ENCODE peak calls at places on chromosome 3, in nine cellular contexts. R, A, M, B, N, I, Z, V and T are unnamed samples.

GRCh38 chr3:14377838-14378169 is 24.6 kb upstream of the SLC6A6 start:
- DNase-seq in R (no peak), I (no peak), V (no peak), M (no peak), A (no peak), Z (no peak), N (no peak), B (peak), T (no peak)

GRCh38 chr3:27354588-27355203 is 14.5 kb downstream of the NEK10 start:
- DNase-seq in V (no peak), N (no peak), I (no peak), M (no peak), Z (no peak), R (no peak), A (no peak), B (no peak), T (no peak)

GRCh38 chr3:10017636-10018292 is 8.5 kb upstream of the FANCD2 start:
- DNase-seq in M (no peak), Z (no peak), R (no peak), N (no peak), A (no peak), B (no peak), I (no peak), V (no peak), T (no peak)

GRCh38 chr3:12924437-12924836 is 83.1 kb upstream of the RPL32 start:
- DNase-seq in Z (no peak), A (no peak), R (no peak), I (no peak), V (no peak), N (no peak), B (peak), M (no peak), T (no peak)

GRCh38 chr3:139264375-139264774 is 79.4 kb upstream of the MRPS22 start:
- DNase-seq in N (no peak), A (no peak), V (no peak), Z (no peak), I (no peak), M (no peak), R (no peak), B (no peak), T (no peak)

GRCh38 chr3:193928354-193929209 is 207.4 kb upstream of the HES1 start:
- DNase-seq in Z (no peak), M (no peak), B (no peak), I (no peak), N (no peak), V (no peak), R (no peak), A (no peak), T (no peak)

GRCh38 chr3:146682176-146682575 is 77.0 kb upstream of the PLSCR5 start:
- DNase-seq in A (no peak), R (no peak), B (no peak), M (peak), Z (no peak), N (no peak), I (no peak), V (no peak), T (no peak)

GRCh38 chr3:168981396-168981795 is 682.1 kb downstream of the MECOM start:
- DNase-seq in Z (no peak), V (no peak), N (no peak), B (no peak), M (no peak), I (no peak), R (no peak), A (no peak), T (no peak)

GRCh38 chr3:45988804-45989203 is 6.8 kb downstream of the FYCO1 start:
- DNase-seq in R (no peak), A (no peak), N (no peak), M (no peak), I (no peak), V (no peak), B (no peak), Z (peak), T (no peak)

GRCh38 chr3:195570344-195570743 is 13.4 kb downstream of the APOD start:
- DNase-seq in A (no peak), I (no peak), R (no peak), Z (no peak), N (no peak), M (no peak), V (no peak), B (peak), T (no peak)

GRCh38 chr3:6671363-6671762 is 189.6 kb upstream of the GRM7 start:
- DNase-seq in R (no peak), N (no peak), A (no peak), I (no peak), M (no peak), Z (no peak), B (no peak), V (no peak), T (no peak)

GRCh38 chr3:5105050-5105449 is 17.0 kb upstream of the ARL8B start:
- DNase-seq in Z (no peak), V (no peak), A (no peak), I (no peak), N (no peak), R (no peak), B (no peak), M (no peak), T (no peak)
- H3K27ac ChIP-seq in Z (no peak), V (no peak), A (no peak), I (no peak), N (no peak), R (no peak), B (no peak), M (no peak), T (no peak)

DNA sequence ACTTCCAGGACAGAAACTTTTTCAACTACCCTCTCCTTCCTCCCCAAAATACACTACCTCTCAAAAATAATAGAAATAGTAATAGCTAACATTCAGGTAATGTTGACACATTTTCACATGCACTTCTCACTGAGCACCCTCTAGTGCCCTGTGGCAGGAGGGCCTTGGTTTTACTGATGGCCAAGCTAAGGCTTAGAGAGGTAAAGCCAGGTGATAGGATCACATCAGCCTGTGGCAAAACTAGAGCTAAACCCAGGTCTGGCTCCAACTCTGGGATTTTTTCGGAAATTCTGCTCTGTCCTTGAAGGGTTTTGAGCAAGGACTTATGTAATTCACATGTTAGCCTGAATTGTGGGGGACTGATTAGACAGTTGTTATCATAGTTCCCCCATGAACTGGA is 922 bp upstream of the TAMM41 start:
- DNase-seq in R (no peak), N (no peak), B (peak), V (no peak), Z (no peak), A (no peak), I (no peak), M (no peak), T (no peak)
- H3K27ac ChIP-seq in R (no peak), N (peak), B (no peak), V (no peak), Z (peak), A (no peak), I (no peak), M (no peak), T (no peak)

DNA sequence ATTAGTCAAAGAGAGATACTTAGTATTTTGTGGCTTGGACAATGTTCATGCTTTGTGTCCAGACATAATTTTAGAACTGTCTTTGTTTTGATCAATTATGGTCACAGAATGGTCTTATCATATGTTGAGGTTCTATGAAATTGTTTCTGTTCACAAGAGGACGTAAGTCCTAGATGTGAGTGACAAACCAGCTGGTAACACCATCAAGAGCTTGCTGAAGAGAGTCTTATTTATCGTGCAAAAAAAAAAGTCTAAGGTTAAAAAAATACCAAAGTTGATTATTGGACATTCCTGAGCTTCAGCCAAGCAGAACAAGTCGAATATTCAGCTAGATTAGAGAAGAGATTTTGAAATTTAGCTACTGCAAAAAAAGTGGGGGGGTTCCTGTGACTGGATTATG is 495.9 kb upstream of the NAALADL2 start:
- DNase-seq in N (no peak), B (no peak), M (no peak), A (no peak), I (no peak), R (no peak), Z (no peak), V (no peak), T (no peak)
- H3K27ac ChIP-seq in N (no peak), B (no peak), M (no peak), A (no peak), I (no peak), R (no peak), Z (no peak), V (no peak), T (no peak)

GRCh38 chr3:112411425-112411824 is 78.5 kb downstream of the CD200 start:
- DNase-seq in R (no peak), B (no peak), N (no peak), I (no peak), M (no peak), Z (no peak), V (no peak), A (no peak), T (no peak)

GRCh38 chr3:112409061-112409460 is 76.1 kb downstream of the CD200 start:
- DNase-seq in N (no peak), I (no peak), Z (no peak), V (no peak), A (no peak), B (no peak), M (no peak), R (no peak), T (no peak)

GRCh38 chr3:112405845-112406244 is 72.9 kb downstream of the CD200 start:
- DNase-seq in B (no peak), N (no peak), Z (no peak), R (no peak), I (no peak), A (no peak), V (no peak), M (no peak), T (no peak)

GRCh38 chr3:112407888-112408702 is 75.1 kb downstream of the CD200 start:
- DNase-seq in I (no peak), V (no peak), M (no peak), R (no peak), A (no peak), Z (no peak), N (no peak), B (no peak), T (no peak)

GRCh38 chr3:112407214-112407887 is 74.4 kb downstream of the CD200 start:
- DNase-seq in A (no peak), I (no peak), Z (no peak), M (no peak), B (no peak), V (no peak), N (no peak), R (no peak), T (no peak)
- H3K27ac ChIP-seq in A (no peak), I (peak), Z (peak), M (no peak), B (no peak), V (peak), N (no peak), R (no peak), T (no peak)

GRCh38 chr3:118846176-118846575 is 188.5 kb downstream of the IGSF11 start:
- DNase-seq in R (no peak), B (no peak), Z (no peak), A (no peak), I (no peak), M (no peak), N (no peak), V (no peak), T (no peak)
- H3K27ac ChIP-seq in R (no peak), B (no peak), Z (no peak), A (no peak), I (no peak), M (no peak), N (no peak), V (no peak), T (no peak)